ENCODE peak calls at places on chromosome 3, in four cellular contexts. One of them, this sample, is unnamed.

GRCh38 chr3:169812124-169812843 is 386 bp upstream of the LRRIQ4 start:
- DNase-seq in sigmoid colon: peak; percentile 82
- DNase-seq in PC-3: peak; percentile 58
- DNase-seq in tibial nerve: peak; percentile 24
- DNase-seq in this sample: peak; percentile 87

GRCh38 chr3:11131371-11131770 is 22.9 kb upstream of the HRH1 start:
- DNase-seq in sigmoid colon: no peak
- DNase-seq in PC-3: no peak
- DNase-seq in tibial nerve: peak; percentile 4
- DNase-seq in this sample: no peak

GRCh38 chr3:88151358-88151757 is 1.6 kb downstream of the C3orf38 start:
- DNase-seq in sigmoid colon: no peak
- DNase-seq in PC-3: peak; percentile 24
- DNase-seq in tibial nerve: no peak
- DNase-seq in this sample: no peak

GRCh38 chr3:111112913-111113312 is 41.3 kb downstream of the NECTIN3 start:
- DNase-seq in sigmoid colon: no peak
- DNase-seq in PC-3: no peak
- DNase-seq in tibial nerve: no peak
- DNase-seq in this sample: no peak

GRCh38 chr3:170038434-170039110 is 777 bp downstream of the GPR160 start:
- DNase-seq in sigmoid colon: no peak
- DNase-seq in PC-3: peak; percentile 52
- DNase-seq in tibial nerve: no peak
- DNase-seq in this sample: peak; percentile 15

GRCh38 chr3:15958692-15959433 is 161.1 kb upstream of the ANKRD28 start:
- DNase-seq in sigmoid colon: no peak
- DNase-seq in PC-3: no peak
- DNase-seq in tibial nerve: no peak
- DNase-seq in this sample: no peak

GRCh38 chr3:145716519-145716918 is 444.5 kb downstream of the PLOD2 start:
- DNase-seq in sigmoid colon: no peak
- DNase-seq in PC-3: no peak
- DNase-seq in tibial nerve: no peak
- DNase-seq in this sample: no peak

GRCh38 chr3:72055436-72055835 is 270.5 kb upstream of the PROK2 start:
- DNase-seq in sigmoid colon: no peak
- DNase-seq in PC-3: no peak
- DNase-seq in tibial nerve: no peak
- DNase-seq in this sample: no peak

GRCh38 chr3:93969443-93969842 is 4.3 kb downstream of the PROS1 start:
- DNase-seq in sigmoid colon: no peak
- DNase-seq in PC-3: peak; percentile 85
- DNase-seq in tibial nerve: no peak
- DNase-seq in this sample: no peak

GRCh38 chr3:33980252-33980651 is 181.8 kb downstream of the PDCD6IP start:
- DNase-seq in sigmoid colon: no peak
- DNase-seq in PC-3: peak; percentile 84
- DNase-seq in tibial nerve: peak; percentile 5
- DNase-seq in this sample: no peak

GRCh38 chr3:77320514-77320913 is 280.6 kb downstream of the ROBO2 start:
- DNase-seq in sigmoid colon: no peak
- DNase-seq in PC-3: peak; percentile 69
- DNase-seq in tibial nerve: no peak
- DNase-seq in this sample: no peak

GRCh38 chr3:98985406-98985805 is 83.9 kb upstream of the DCBLD2 start:
- DNase-seq in sigmoid colon: no peak
- DNase-seq in PC-3: peak; percentile 56
- DNase-seq in tibial nerve: no peak
- DNase-seq in this sample: no peak

GRCh38 chr3:62718515-62719320 is 156.5 kb downstream of the CADPS start:
- DNase-seq in sigmoid colon: no peak
- DNase-seq in PC-3: no peak
- DNase-seq in tibial nerve: no peak
- DNase-seq in this sample: no peak

GRCh38 chr3:138338816-138339215 is 9.2 kb upstream of the NME9 start:
- DNase-seq in sigmoid colon: no peak
- DNase-seq in PC-3: no peak
- DNase-seq in tibial nerve: no peak
- DNase-seq in this sample: no peak

GRCh38 chr3:62103531-62103930 is 269.8 kb downstream of the FEZF2 start:
- DNase-seq in sigmoid colon: no peak
- DNase-seq in PC-3: no peak
- DNase-seq in tibial nerve: no peak
- DNase-seq in this sample: no peak

GRCh38 chr3:65665922-65666321 is 372.8 kb downstream of the MAGI1 start:
- DNase-seq in sigmoid colon: no peak
- DNase-seq in PC-3: no peak
- DNase-seq in tibial nerve: no peak
- DNase-seq in this sample: no peak

GRCh38 chr3:52325686-52326085 is 9.6 kb downstream of the DNAH1 start:
- DNase-seq in sigmoid colon: no peak
- DNase-seq in PC-3: no peak
- DNase-seq in tibial nerve: no peak
- DNase-seq in this sample: no peak

GRCh38 chr3:197458179-197458707 is 97.5 kb downstream of the BDH1 start:
- DNase-seq in sigmoid colon: no peak
- DNase-seq in PC-3: no peak
- DNase-seq in tibial nerve: no peak
- DNase-seq in this sample: no peak

GRCh38 chr3:76353683-76354082 is 568.3 kb upstream of the ZNF717 start:
- DNase-seq in sigmoid colon: no peak
- DNase-seq in PC-3: no peak
- DNase-seq in tibial nerve: no peak
- DNase-seq in this sample: no peak

GRCh38 chr3:173404156-173404555 is 6.6 kb downstream of the NLGN1 start:
- DNase-seq in sigmoid colon: no peak
- DNase-seq in PC-3: no peak
- DNase-seq in tibial nerve: no peak
- DNase-seq in this sample: no peak

GRCh38 chr3:171907761-171908160 is 64.6 kb downstream of the TMEM212 start:
- DNase-seq in sigmoid colon: no peak
- DNase-seq in PC-3: no peak
- DNase-seq in tibial nerve: no peak
- DNase-seq in this sample: no peak

GRCh38 chr3:185632996-185633395 is 46.9 kb downstream of the SENP2 start:
- DNase-seq in sigmoid colon: no peak
- DNase-seq in PC-3: no peak
- DNase-seq in tibial nerve: no peak
- DNase-seq in this sample: no peak

GRCh38 chr3:100556656-100557310 is 52.6 kb upstream of the ADGRG7 start:
- DNase-seq in sigmoid colon: no peak
- DNase-seq in PC-3: peak; percentile 87
- DNase-seq in tibial nerve: peak; percentile 45
- DNase-seq in this sample: no peak

GRCh38 chr3:78900426-78900825 is 867.4 kb downstream of the ROBO1 start:
- DNase-seq in sigmoid colon: no peak
- DNase-seq in PC-3: no peak
- DNase-seq in tibial nerve: no peak
- DNase-seq in this sample: no peak

GRCh38 chr3:53996153-53996861 is 104.6 kb upstream of the SELENOK start:
- DNase-seq in sigmoid colon: no peak
- DNase-seq in PC-3: peak; percentile 27
- DNase-seq in tibial nerve: no peak
- DNase-seq in this sample: no peak

GRCh38 chr3:167929937-167930336 is 165.8 kb downstream of the GOLIM4 start:
- DNase-seq in sigmoid colon: no peak
- DNase-seq in PC-3: no peak
- DNase-seq in tibial nerve: no peak
- DNase-seq in this sample: no peak

GRCh38 chr3:37228734-37229133 is 54.4 kb upstream of the LRRFIP2 start:
- DNase-seq in sigmoid colon: no peak
- DNase-seq in PC-3: peak; percentile 17
- DNase-seq in tibial nerve: no peak
- DNase-seq in this sample: no peak

GRCh38 chr3:158097571-158098553 is 8.4 kb downstream of the SHOX2 start:
- DNase-seq in sigmoid colon: no peak
- DNase-seq in PC-3: peak; percentile 83
- DNase-seq in tibial nerve: no peak
- DNase-seq in this sample: no peak

GRCh38 chr3:72272356-72272755 is 487.4 kb upstream of the PROK2 start:
- DNase-seq in sigmoid colon: no peak
- DNase-seq in PC-3: no peak
- DNase-seq in tibial nerve: no peak
- DNase-seq in this sample: no peak

GRCh38 chr3:12158387-12159226 is at the start of gene TIMP4:
- DNase-seq in sigmoid colon: peak; percentile 77
- DNase-seq in PC-3: peak; percentile 27
- DNase-seq in tibial nerve: peak; percentile 24
- DNase-seq in this sample: no peak

GRCh38 chr3:153043729-153044314 is 118.2 kb upstream of the RAP2B start:
- DNase-seq in sigmoid colon: no peak
- DNase-seq in PC-3: peak; percentile 60
- DNase-seq in tibial nerve: no peak
- DNase-seq in this sample: no peak

GRCh38 chr3:13073976-13074375 is 747 bp upstream of the IQSEC1 start:
- DNase-seq in sigmoid colon: no peak
- DNase-seq in PC-3: no peak
- DNase-seq in tibial nerve: no peak
- DNase-seq in this sample: no peak

GRCh38 chr3:168398371-168399030 is 302.8 kb upstream of the GOLIM4 start:
- DNase-seq in sigmoid colon: no peak
- DNase-seq in PC-3: peak; percentile 76
- DNase-seq in tibial nerve: no peak
- DNase-seq in this sample: no peak

DNA sequence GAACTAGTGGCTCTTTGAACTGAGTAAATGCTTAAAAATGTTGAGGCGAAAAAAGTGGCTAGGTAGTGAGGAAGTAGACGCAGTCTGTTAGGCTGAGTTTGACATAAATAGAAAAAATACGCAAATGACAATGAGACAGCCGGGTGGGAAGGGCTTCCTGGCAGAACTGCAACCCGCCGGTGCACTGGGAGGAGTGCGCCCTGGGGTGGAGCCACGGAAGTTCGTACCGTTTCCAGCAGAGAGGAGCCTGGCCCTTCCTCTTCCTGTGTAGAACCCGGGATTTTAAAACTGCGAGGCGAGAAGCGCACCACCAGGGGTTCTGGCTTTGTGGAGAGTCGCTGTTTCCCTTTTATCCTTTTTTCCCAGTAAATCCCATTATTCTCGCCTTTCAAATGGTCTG is 602.6 kb downstream of the PYDC2 start:
- DNase-seq in sigmoid colon: no peak
- DNase-seq in PC-3: no peak
- DNase-seq in tibial nerve: no peak
- DNase-seq in this sample: peak; percentile 16
- H3K4me3 ChIP-seq in sigmoid colon: no peak overlapping the region
- H3K4me3 ChIP-seq in PC-3: no peak overlapping the region
- H3K4me3 ChIP-seq in tibial nerve: no peak overlapping the region
- H3K4me3 ChIP-seq in this sample: peak overlapping the region; percentile 19

GRCh38 chr3:50243552-50243895 is 7.5 kb downstream of the GNAI2 start:
- DNase-seq in sigmoid colon: no peak
- DNase-seq in PC-3: no peak
- DNase-seq in tibial nerve: no peak
- DNase-seq in this sample: no peak

GRCh38 chr3:50239649-50240048 is 3.6 kb downstream of the GNAI2 start:
- DNase-seq in sigmoid colon: no peak
- DNase-seq in PC-3: no peak
- DNase-seq in tibial nerve: no peak
- DNase-seq in this sample: no peak

GRCh38 chr3:50242778-50243551 is 7.0 kb downstream of the GNAI2 start:
- DNase-seq in sigmoid colon: peak; percentile 84
- DNase-seq in PC-3: no peak
- DNase-seq in tibial nerve: peak; percentile 31
- DNase-seq in this sample: no peak

GRCh38 chr3:50241163-50241562 is 5.2 kb downstream of the GNAI2 start:
- DNase-seq in sigmoid colon: no peak
- DNase-seq in PC-3: no peak
- DNase-seq in tibial nerve: no peak
- DNase-seq in this sample: no peak

GRCh38 chr3:50242371-50242770 is 6.4 kb downstream of the GNAI2 start:
- DNase-seq in sigmoid colon: no peak
- DNase-seq in PC-3: no peak
- DNase-seq in tibial nerve: peak; percentile 4
- DNase-seq in this sample: no peak
- H3K36me3 ChIP-seq in sigmoid colon: no peaks in the 10 kb centered on the region
- H3K36me3 ChIP-seq in PC-3: peaks cover 10% of the 10 kb centered on the region
- H3K36me3 ChIP-seq in tibial nerve: no peaks in the 10 kb centered on the region
- H3K36me3 ChIP-seq in this sample: no peaks in the 10 kb centered on the region

GRCh38 chr3:75180235-75180944 is 483.7 kb upstream of the FRG2C start:
- DNase-seq in sigmoid colon: no peak
- DNase-seq in PC-3: no peak
- DNase-seq in tibial nerve: no peak
- DNase-seq in this sample: no peak
- H3K4me3 ChIP-seq in sigmoid colon: no peak overlapping the region
- H3K4me3 ChIP-seq in PC-3: no peak overlapping the region
- H3K4me3 ChIP-seq in tibial nerve: no peak overlapping the region
- H3K4me3 ChIP-seq in this sample: no peak overlapping the region

GRCh38 chr3:47594792-47595191 is 16.1 kb upstream of the CSPG5 start:
- DNase-seq in sigmoid colon: no peak
- DNase-seq in PC-3: no peak
- DNase-seq in tibial nerve: no peak
- DNase-seq in this sample: no peak
- H3K36me3 ChIP-seq in sigmoid colon: peaks cover 28% of the 10 kb centered on the region
- H3K36me3 ChIP-seq in PC-3: peaks cover 18% of the 10 kb centered on the region
- H3K36me3 ChIP-seq in tibial nerve: no peaks in the 10 kb centered on the region
- H3K36me3 ChIP-seq in this sample: peaks cover 10% of the 10 kb centered on the region

This sample was measured in BE2C.